ENCODE peak calls at places on chromosome 6, in four cellular contexts. A is T-helper 2 cell; D is mammary epithelial cell; V is activated CD8-positive, alpha-beta memory T cell treated with anti-CD3 and anti-CD28 coated beads, Interleukin-2, amount 50 U/mL, for 48 hours. K is an unnamed sample.

GRCh38 chr6:3849681-3850450 is 693 bp downstream of the FAM50B start:
- DNase-seq in V (no peak), A (no peak), D (no peak), K (peak; percentile 23)

GRCh38 chr6:161079566-161080262 is 88.1 kb downstream of the MAP3K4 start:
- DNase-seq in V (peak; percentile 78), A (peak; percentile 69), D (peak; percentile 84), K (peak; percentile 67)

GRCh38 chr6:15996030-15996429 is 132.9 kb upstream of the MYLIP start:
- DNase-seq in D (no peak), V (no peak), A (no peak), K (peak; percentile 34)

GRCh38 chr6:21537660-21538059 is 55.9 kb upstream of the SOX4 start:
- DNase-seq in V (no peak), A (no peak), D (no peak), K (no peak)

GRCh38 chr6:15399651-15400470 is 154.0 kb downstream of the JARID2 start:
- DNase-seq in V (no peak), D (no peak), A (no peak), K (peak; percentile 88)

GRCh38 chr6:153084393-153084792 is 46.7 kb downstream of the RGS17 start:
- DNase-seq in D (peak; percentile 16), V (no peak), A (no peak), K (peak; percentile 64)

GRCh38 chr6:168299541-168300511 is 19.8 kb downstream of the DACT2 start:
- DNase-seq in A (no peak), V (no peak), D (no peak), K (no peak)

GRCh38 chr6:50116797-50117542 is 67.2 kb upstream of the DEFB112 start:
- DNase-seq in A (no peak), V (no peak), D (no peak), K (no peak)

GRCh38 chr6:36514554-36515456 is 32.5 kb downstream of the STK38 start:
- DNase-seq in A (peak; percentile 38), V (no peak), D (peak; percentile 57), K (no peak)

GRCh38 chr6:30955367-30956042 is 14.7 kb downstream of the MUCL3 start:
- DNase-seq in D (no peak), V (peak; percentile 92), A (peak; percentile 46), K (peak; percentile 39)

GRCh38 chr6:34315780-34316179 is 67.0 kb upstream of the SMIM29 start:
- DNase-seq in A (no peak), V (no peak), D (no peak), K (no peak)

GRCh38 chr6:39686980-39687379 is 38.2 kb downstream of the KIF6 start:
- DNase-seq in V (no peak), D (no peak), A (no peak), K (no peak)

GRCh38 chr6:68649669-68650068 is 14.6 kb downstream of the ADGRB3 start:
- DNase-seq in V (no peak), D (no peak), A (no peak), K (no peak)

GRCh38 chr6:161870236-161870901 is 596.5 kb upstream of the AGPAT4 start:
- DNase-seq in A (no peak), V (no peak), D (no peak), K (no peak)

GRCh38 chr6:49155321-49155720 is 307.7 kb downstream of the MMUT start:
- DNase-seq in A (no peak), D (no peak), V (no peak), K (no peak)

GRCh38 chr6:159464827-159465226 is 228.2 kb downstream of the SOD2 start:
- DNase-seq in V (no peak), A (no peak), D (no peak), K (no peak)

GRCh38 chr6:52509281-52510212 is 67.3 kb downstream of the TRAM2 start:
- DNase-seq in A (no peak), D (peak; percentile 23), V (no peak), K (no peak)

GRCh38 chr6:85343428-85343827 is 106.5 kb upstream of the NT5E start:
- DNase-seq in D (no peak), A (no peak), V (no peak), K (no peak)

GRCh38 chr6:6811151-6812002 is 222.9 kb downstream of the LY86 start:
- DNase-seq in A (peak; percentile 25), V (no peak), D (peak; percentile 99), K (peak; percentile 46)

GRCh38 chr6:18101271-18101670 is 21.2 kb downstream of the NHLRC1 start:
- DNase-seq in V (no peak), A (no peak), D (peak; percentile 54), K (peak; percentile 16)

GRCh38 chr6:74671558-74672025 is 534.3 kb downstream of the COL12A1 start:
- DNase-seq in A (no peak), V (no peak), D (peak; percentile 52), K (peak; percentile 58)

GRCh38 chr6:13273931-13274706 is 54.2 kb downstream of the TBC1D7 start:
- DNase-seq in D (no peak), A (peak; percentile 67), V (peak; percentile 69), K (no peak)

GRCh38 chr6:99605911-99606669 is 543 bp upstream of the PRDM13 start:
- DNase-seq in V (no peak), A (no peak), D (no peak), K (no peak)

GRCh38 chr6:54248994-54249393 is 59.2 kb upstream of the TINAG start:
- DNase-seq in A (no peak), V (no peak), D (no peak), K (no peak)